ENCODE peak calls at places on chromosomes 5 and 9, in five cellular contexts. T is Peyer's patch, K is NT2/D1, Y is adrenal gland, C is upper lobe of right lung. J is an unnamed sample.

GRCh38 chr5:67578011-67578410 is 381.4 kb upstream of the CD180 start:
- DNase-seq in T (no peak), K (no peak), Y (no peak), C (no peak), J (no peak)

GRCh38 chr9:115106642-115107041 is 11.3 kb downstream of the TNC start:
- DNase-seq in T (no peak), K (no peak), Y (no peak), C (no peak), J (no peak)

GRCh38 chr9:130013326-130013725 is 29.7 kb downstream of the FNBP1 start:
- DNase-seq in T (no peak), K (no peak), Y (no peak), C (no peak), J (no peak)

GRCh38 chr5:68365894-68366293 is 150.3 kb downstream of the PIK3R1 start:
- DNase-seq in T (no peak), K (no peak), Y (no peak), C (no peak), J (no peak)

GRCh38 chr5:423626-424258 is 19.2 kb upstream of the EXOC3 start:
- DNase-seq in T (peak; percentile 24), K (no peak), Y (no peak), C (peak; percentile 60), J (no peak)

GRCh38 chr5:73623929-73624404 is 2.0 kb upstream of the ARHGEF28 start:
- DNase-seq in T (no peak), K (no peak), Y (no peak), C (no peak), J (no peak)

GRCh38 chr9:2286825-2287455 is 271.8 kb downstream of the SMARCA2 start:
- DNase-seq in T (no peak), K (no peak), Y (no peak), C (no peak), J (no peak)

GRCh38 chr5:151906246-151906645 is 18.4 kb downstream of the GLRA1 start:
- DNase-seq in T (no peak), K (no peak), Y (no peak), C (no peak), J (no peak)

GRCh38 chr5:166349036-166349435 is 1942.4 kb upstream of the WWC1 start:
- DNase-seq in T (no peak), K (no peak), Y (no peak), C (no peak), J (no peak)

DNA sequence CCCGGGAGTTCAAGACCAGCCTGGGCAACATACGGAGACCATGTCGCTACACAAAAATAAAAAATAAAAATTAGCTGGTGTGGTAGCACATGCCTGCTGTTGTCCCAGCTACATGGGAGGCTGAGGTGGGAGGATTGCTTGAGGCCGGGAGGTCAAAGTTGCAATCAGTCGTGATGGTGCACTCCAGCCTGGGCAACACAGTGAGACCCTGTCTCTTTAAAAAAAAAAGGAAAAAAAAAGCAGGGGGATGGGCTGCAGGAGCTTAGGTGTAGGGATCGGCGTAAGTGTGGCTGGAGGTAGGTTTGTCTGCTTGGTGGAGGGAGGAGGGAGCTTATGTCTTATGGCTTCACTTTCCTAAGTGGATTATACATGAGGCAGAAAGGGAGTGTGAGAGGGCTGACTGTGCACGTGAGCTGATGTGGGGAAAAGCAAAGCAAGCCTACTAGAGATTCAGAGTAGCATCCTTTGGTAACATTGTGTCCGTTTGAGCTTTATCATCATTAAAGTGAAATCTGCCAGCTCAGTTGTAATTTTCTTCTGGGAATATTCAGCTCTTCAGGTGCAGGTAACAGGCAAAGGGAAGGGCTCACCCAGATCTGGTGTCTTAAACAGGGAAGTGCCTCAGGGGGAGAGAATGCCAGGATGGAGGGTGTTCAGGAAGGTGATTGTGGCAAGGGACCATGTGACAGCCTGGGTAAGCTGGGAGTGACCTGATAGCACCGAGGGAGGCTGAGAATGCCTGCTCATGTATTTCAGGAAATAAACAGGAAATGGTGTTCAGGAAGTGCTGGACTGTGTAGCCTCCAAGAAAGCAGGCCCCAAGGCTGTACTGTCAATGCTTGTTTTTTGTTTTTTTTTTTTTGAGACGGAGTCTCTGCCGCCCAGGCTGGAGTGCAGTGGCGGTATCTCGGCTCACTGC is 17.6 kb upstream of the SETX start:
- DNase-seq in T (no peak), K (no peak), Y (peak; percentile 60), C (peak; percentile 69), J (peak; percentile 78)
- H3K4me1 ChIP-seq in T (no peaks in the 10 kb centered on the region), K (no peaks in the 10 kb centered on the region), Y (no peaks in the 10 kb centered on the region), C (peaks cover 8% of the 10 kb centered on the region), J (peaks cover 9% of the 10 kb centered on the region)

GRCh38 chr9:113584728-113585442 is 121.4 kb downstream of the RGS3 start:
- DNase-seq in T (no peak), K (no peak), Y (no peak), C (no peak), J (no peak)

GRCh38 chr9:113583511-113584470 is 120.3 kb downstream of the RGS3 start:
- DNase-seq in T (peak; percentile 27), K (no peak), Y (peak; percentile 8), C (no peak), J (no peak)

GRCh38 chr9:113581865-113582697 is 118.6 kb downstream of the RGS3 start:
- DNase-seq in T (peak; percentile 80), K (no peak), Y (peak; percentile 86), C (peak; percentile 89), J (peak; percentile 80)

GRCh38 chr9:113580954-113581311 is 117.4 kb downstream of the RGS3 start:
- DNase-seq in T (no peak), K (no peak), Y (peak; percentile 20), C (no peak), J (no peak)

DNA sequence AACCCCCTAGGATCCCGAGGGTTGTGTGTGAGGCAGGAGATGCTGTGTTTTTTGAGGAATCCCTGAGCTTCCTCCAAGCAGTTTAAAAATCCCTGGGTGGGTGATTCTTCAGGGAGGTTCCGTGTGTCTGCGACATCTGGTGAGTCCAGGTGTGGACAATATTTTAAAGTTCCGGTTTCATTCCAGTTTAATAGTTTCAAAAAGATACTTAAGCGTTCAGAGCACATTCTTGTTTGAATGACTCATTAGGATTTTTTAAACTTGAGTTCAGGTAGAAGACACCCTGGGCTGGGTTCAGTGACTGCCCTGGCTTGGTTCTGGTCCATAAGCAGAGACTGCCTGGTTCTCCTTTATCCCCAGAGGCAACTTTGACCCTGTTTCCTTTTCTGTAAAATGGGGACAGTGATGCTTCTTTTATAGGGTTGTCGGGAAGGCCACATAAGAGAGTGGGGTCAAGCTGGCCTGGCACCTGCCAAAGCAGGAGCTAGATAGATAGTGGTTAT is 119.2 kb downstream of the RGS3 start:
- DNase-seq in T (no peak), K (no peak), Y (no peak), C (no peak), J (no peak)
- H3K4me1 ChIP-seq in T (peaks cover 15% of the 10 kb centered on the region), K (peaks cover 18% of the 10 kb centered on the region), Y (peaks cover 20% of the 10 kb centered on the region), C (peaks cover 79% of the 10 kb centered on the region), J (peaks cover 58% of the 10 kb centered on the region)

GRCh38 chr5:172433513-172433912 is 20.8 kb downstream of the SH3PXD2B start:
- DNase-seq in T (no peak), K (no peak), Y (no peak), C (no peak), J (no peak)

GRCh38 chr5:172434246-172434645 is 20.1 kb downstream of the SH3PXD2B start:
- DNase-seq in T (no peak), K (no peak), Y (no peak), C (no peak), J (no peak)

GRCh38 chr5:172435362-172436077 is 18.8 kb downstream of the SH3PXD2B start:
- DNase-seq in T (peak; percentile 24), K (no peak), Y (no peak), C (no peak), J (no peak)

GRCh38 chr5:172430354-172430753 is 24.0 kb downstream of the SH3PXD2B start:
- DNase-seq in T (no peak), K (no peak), Y (no peak), C (no peak), J (no peak)

DNA sequence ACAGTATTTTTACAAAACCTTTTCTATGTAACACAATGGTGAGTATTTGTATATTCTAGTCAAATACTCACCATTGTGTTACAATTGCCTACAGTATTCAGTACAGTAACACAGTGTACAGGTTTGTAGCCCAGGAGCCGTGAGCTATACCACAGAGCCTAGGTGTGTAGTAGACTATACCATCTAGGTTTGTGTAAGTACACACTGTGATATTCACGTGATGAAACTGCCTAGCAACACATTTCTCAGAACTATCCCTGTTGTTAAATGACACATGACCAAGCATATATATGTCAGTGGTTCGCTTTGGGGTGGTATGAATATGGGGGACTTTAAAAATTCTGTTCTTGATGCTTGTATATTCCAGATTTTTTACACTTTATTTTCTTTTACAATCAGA is 21.3 kb downstream of the SH3PXD2B start:
- DNase-seq in T (no peak), K (no peak), Y (no peak), C (no peak), J (no peak)
- H3K4me1 ChIP-seq in T (no peaks in the 10 kb centered on the region), K (peaks cover 4% of the 10 kb centered on the region), Y (peaks cover 31% of the 10 kb centered on the region), C (peaks cover 41% of the 10 kb centered on the region), J (peaks cover 39% of the 10 kb centered on the region)

GRCh38 chr9:38027714-38028113 is 41.3 kb downstream of the SHB start:
- DNase-seq in T (no peak), K (no peak), Y (no peak), C (no peak), J (no peak)
- H3K4me1 ChIP-seq in T (peaks cover 4% of the 10 kb centered on the region), K (peaks cover 38% of the 10 kb centered on the region), Y (no peaks in the 10 kb centered on the region), C (peaks cover 63% of the 10 kb centered on the region), J (peaks cover 12% of the 10 kb centered on the region)

DNA sequence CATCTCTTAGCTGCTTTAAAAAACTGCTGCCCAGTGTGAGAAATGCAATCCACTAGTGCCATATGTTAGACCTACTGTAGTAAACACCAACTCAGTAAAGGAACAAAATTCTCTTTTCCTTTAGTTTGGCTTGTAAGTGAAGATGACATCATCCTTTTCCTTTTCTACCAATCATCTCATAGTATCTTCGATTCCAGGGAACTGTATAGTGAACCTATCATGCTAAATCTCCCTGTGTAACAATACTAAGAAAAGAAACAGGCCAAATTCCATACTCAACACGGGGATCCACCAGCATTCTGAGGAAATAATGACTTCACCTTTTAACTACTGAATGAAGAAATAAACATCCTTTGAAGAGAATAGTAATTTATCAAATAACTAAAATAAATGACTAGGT is 100.0 kb downstream of the RAPGEF6 start:
- DNase-seq in T (no peak), K (no peak), Y (no peak), C (no peak), J (no peak)
- H3K4me1 ChIP-seq in T (no peaks in the 10 kb centered on the region), K (no peaks in the 10 kb centered on the region), Y (no peaks in the 10 kb centered on the region), C (no peaks in the 10 kb centered on the region), J (peaks cover 4% of the 10 kb centered on the region)

GRCh38 chr9:111909444-111909843 is 12.8 kb downstream of the UGCG start:
- DNase-seq in T (no peak), K (no peak), Y (no peak), C (no peak), J (no peak)
- H3K4me1 ChIP-seq in T (peaks cover 3% of the 10 kb centered on the region), K (no peaks in the 10 kb centered on the region), Y (peaks cover 15% of the 10 kb centered on the region), C (peaks cover 50% of the 10 kb centered on the region), J (peaks cover 24% of the 10 kb centered on the region)

J was measured in testis.